ENCODE peak calls at places on chromosomes 13 and 19, in six cellular contexts. K is right cardiac atrium, L is left ventricle myocardium inferior, G is adrenal gland, C is neuronal stem cell, A is aorta. F is an unnamed sample.

GRCh38 chr19:39390460-39390758 is 497 bp downstream of the PAF1 start:
- DNase-seq in K (no peak), L (no peak), G (peak; percentile 80), C (no peak), A (no peak), F (no peak)

GRCh38 chr13:51423766-51424165 is 29.1 kb downstream of the INTS6 start:
- DNase-seq in K (no peak), L (no peak), G (no peak), C (no peak), A (no peak), F (no peak)

GRCh38 chr13:75724742-75725504 is 88.8 kb downstream of the LMO7 start:
- DNase-seq in K (no peak), L (no peak), G (no peak), C (no peak), A (no peak), F (no peak)

GRCh38 chr13:41763772-41764171 is 197.1 kb downstream of the VWA8 start:
- DNase-seq in K (no peak), L (no peak), G (no peak), C (no peak), A (no peak), F (no peak)

GRCh38 chr13:87878706-87879105 is 207.5 kb downstream of the SLITRK5 start:
- DNase-seq in K (no peak), L (no peak), G (no peak), C (no peak), A (no peak), F (no peak)

GRCh38 chr19:22428299-22428913 is 6.3 kb upstream of the ZNF98 start:
- DNase-seq in K (no peak), L (no peak), G (no peak), C (no peak), A (no peak), F (no peak)

GRCh38 chr13:92843549-92843948 is 383.1 kb upstream of the GPC6 start:
- DNase-seq in K (no peak), L (no peak), G (no peak), C (no peak), A (no peak), F (no peak)

GRCh38 chr19:15424692-15425272 is 6.0 kb upstream of the AKAP8L start:
- DNase-seq in K (no peak), L (no peak), G (no peak), C (no peak), A (no peak), F (no peak)

GRCh38 chr13:102650444-102650843 is 44.4 kb downstream of the METTL21C start:
- DNase-seq in K (no peak), L (no peak), G (no peak), C (no peak), A (no peak), F (no peak)

GRCh38 chr13:113364371-113364932 is 522 bp upstream of the GRTP1 start:
- DNase-seq in K (no peak), L (no peak), G (peak; percentile 48), C (peak; percentile 43), A (no peak), F (no peak)

GRCh38 chr13:113649212-113649611 is 8.8 kb downstream of the ATP4B start:
- DNase-seq in K (no peak), L (peak; percentile 3), G (no peak), C (no peak), A (peak; percentile 54), F (peak; percentile 32)

GRCh38 chr19:7657047-7657779 is 11.6 kb upstream of the RETN start:
- DNase-seq in K (no peak), L (no peak), G (no peak), C (no peak), A (no peak), F (peak; percentile 87)

GRCh38 chr19:47111682-47112165 is 1.9 kb downstream of the ZC3H4 start:
- DNase-seq in K (no peak), L (no peak), G (no peak), C (peak; percentile 45), A (no peak), F (no peak)

GRCh38 chr13:46803586-46803985 is 6.6 kb upstream of the ESD start:
- DNase-seq in K (no peak), L (no peak), G (no peak), C (no peak), A (no peak), F (no peak)

GRCh38 chr19:590396-590745 is 690 bp downstream of the HCN2 start:
- DNase-seq in K (no peak), L (no peak), G (no peak), C (no peak), A (no peak), F (no peak)

GRCh38 chr13:53201454-53202225 is 173.0 kb downstream of the OLFM4 start:
- DNase-seq in K (peak; percentile 10), L (peak; percentile 14), G (peak; percentile 19), C (peak; percentile 32), A (no peak), F (peak; percentile 64)

GRCh38 chr13:27728271-27728670 is 64.0 kb upstream of the GSX1 start:
- DNase-seq in K (no peak), L (no peak), G (no peak), C (peak; percentile 36), A (no peak), F (no peak)

DNA sequence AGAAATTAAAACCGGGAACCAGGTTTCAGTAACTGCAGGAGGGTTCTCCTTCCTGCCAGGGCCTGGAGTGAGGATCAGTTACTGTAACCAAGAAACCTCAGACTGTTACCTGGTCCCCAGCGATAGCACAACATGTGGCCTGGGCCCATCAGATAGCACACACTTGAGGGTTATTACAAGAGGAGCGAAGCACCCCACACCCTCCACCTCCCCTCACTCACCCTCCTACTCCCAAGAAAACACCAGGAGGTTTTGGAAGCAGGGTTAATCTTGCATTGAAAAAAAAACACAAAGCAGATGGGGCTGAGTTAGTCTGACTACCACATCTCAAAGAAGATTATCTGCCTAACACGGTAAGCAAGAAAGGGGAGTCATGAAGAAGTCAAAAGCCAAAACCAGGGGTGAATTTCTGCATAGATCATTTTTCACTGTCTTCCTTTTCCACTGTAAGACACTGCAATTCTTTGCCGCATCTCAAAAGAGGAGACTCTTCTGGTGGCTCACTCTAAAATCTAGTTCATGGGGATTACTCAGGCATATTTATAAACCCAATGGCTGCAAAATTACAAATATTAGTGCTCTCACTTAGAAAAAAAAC is 75.9 kb upstream of the DOCK9 start:
- DNase-seq in K (no peak), L (no peak), G (no peak), C (no peak), A (no peak), F (no peak)
- H3K4me1 ChIP-seq in K (peaks cover 13% of the 10 kb centered on the region), L (peaks cover 58% of the 10 kb centered on the region), G (peaks cover 31% of the 10 kb centered on the region), C (peaks cover 3% of the 10 kb centered on the region), A (no peaks in the 10 kb centered on the region), F (peaks cover 32% of the 10 kb centered on the region)

GRCh38 chr13:99988469-99989375 is 7.1 kb downstream of the ZIC2 start:
- DNase-seq in K (no peak), L (no peak), G (no peak), C (peak; percentile 6), A (peak; percentile 48), F (no peak)

GRCh38 chr13:99989376-99990044 is 7.9 kb downstream of the ZIC2 start:
- DNase-seq in K (no peak), L (no peak), G (no peak), C (peak; percentile 26), A (peak; percentile 70), F (no peak)

GRCh38 chr13:99991806-99992242 is 10.2 kb downstream of the ZIC2 start:
- DNase-seq in K (no peak), L (no peak), G (no peak), C (peak; percentile 76), A (no peak), F (no peak)

GRCh38 chr13:99991013-99991805 is 9.6 kb downstream of the ZIC2 start:
- DNase-seq in K (no peak), L (no peak), G (no peak), C (peak; percentile 30), A (peak; percentile 59), F (no peak)

DNA sequence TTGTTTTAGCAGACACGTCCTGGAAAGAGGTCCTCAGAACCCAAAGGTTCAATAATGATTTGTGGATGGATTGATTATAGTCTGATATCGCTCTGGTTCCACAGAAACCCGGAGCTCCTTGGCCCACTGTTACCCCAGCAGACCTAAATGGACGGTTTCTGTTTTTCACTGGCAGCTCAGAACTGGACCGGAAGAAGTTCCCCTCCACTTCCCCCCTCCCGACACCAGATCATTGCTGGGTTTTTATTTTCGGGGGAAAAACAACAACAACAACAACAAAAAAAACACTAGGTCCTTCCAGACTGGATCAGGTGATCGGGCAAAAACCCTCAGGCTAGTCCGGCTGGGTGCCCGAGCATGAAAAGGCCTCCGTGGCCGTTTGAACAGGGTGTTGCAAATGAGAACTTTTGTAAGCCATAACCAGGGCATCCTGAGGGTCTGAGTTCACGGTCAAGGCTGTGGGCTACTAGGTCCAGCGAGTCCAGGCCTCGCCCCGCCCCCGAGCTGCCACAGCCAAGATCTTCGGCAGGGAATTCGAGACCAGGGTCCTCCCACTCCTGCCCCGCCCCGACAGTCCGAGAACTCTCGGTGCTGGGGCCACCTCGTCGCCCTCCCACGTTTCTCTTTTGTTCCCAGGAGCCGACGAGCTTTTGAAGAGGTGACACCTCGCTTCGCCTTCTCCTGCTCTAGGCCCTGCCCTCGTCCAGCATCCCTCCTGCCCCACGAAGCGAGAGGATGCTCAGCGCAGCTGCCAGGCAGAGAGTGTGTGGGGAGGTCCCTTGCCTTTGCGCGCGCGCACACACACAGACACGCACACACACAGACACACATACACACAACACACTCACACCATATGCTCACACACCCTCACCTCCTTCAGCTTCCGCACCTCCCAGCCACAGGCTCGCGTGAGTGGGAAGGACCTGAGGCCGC is 8.7 kb downstream of the ZIC2 start:
- DNase-seq in K (no peak), L (no peak), G (no peak), C (peak; percentile 30), A (peak; percentile 56), F (no peak)
- H3K27me3 ChIP-seq in K (peaks cover 8% of the 10 kb centered on the region), L (peaks cover 100% of the 10 kb centered on the region), G (peaks cover 98% of the 10 kb centered on the region), C (peaks cover 28% of the 10 kb centered on the region), A (no peaks in the 10 kb centered on the region), F (peaks cover 98% of the 10 kb centered on the region)

GRCh38 chr19:43641333-43641732 is 1.7 kb upstream of the CADM4 start:
- DNase-seq in K (no peak), L (no peak), G (no peak), C (no peak), A (no peak), F (no peak)

GRCh38 chr19:43638991-43639494 is 607 bp downstream of the CADM4 start:
- DNase-seq in K (no peak), L (no peak), G (no peak), C (no peak), A (no peak), F (no peak)

GRCh38 chr19:43638214-43638990 is 1.2 kb downstream of the CADM4 start:
- DNase-seq in K (no peak), L (no peak), G (no peak), C (no peak), A (no peak), F (no peak)

GRCh38 chr19:43639507-43640423 is at the start of gene CADM4:
- DNase-seq in K (peak; percentile 23), L (peak; percentile 23), G (no peak), C (peak; percentile 41), A (peak; percentile 79), F (peak; percentile 75)

DNA sequence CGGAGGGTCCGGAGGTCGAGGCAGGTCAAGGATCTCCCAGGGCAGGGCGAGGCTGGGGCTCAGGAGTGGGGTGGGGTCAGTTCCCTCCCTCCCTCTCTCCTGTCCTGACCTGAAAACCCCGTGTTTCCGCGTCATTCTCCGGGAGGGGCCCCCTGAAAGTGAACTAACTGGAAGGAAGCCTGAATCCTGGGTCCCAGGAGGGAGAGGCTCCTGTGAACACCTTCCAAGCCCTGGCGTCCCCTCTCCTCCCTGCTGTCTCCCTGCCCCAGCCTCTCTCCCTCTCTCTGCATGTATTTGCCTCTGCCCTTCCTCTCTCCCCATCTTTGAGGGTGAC is 741 bp upstream of the CADM4 start:
- DNase-seq in K (no peak), L (no peak), G (no peak), C (no peak), A (no peak), F (no peak)
- H3K27ac ChIP-seq in K (no peak overlapping the region), L (no peak overlapping the region), G (no peak overlapping the region), C (no peak overlapping the region), A (no peak overlapping the region), F (no peak overlapping the region)

GRCh38 chr19:34355201-34355600 is 9.8 kb upstream of the GPI start:
- DNase-seq in K (no peak), L (no peak), G (no peak), C (no peak), A (peak; percentile 62), F (no peak)
- H3K4me1 ChIP-seq in K (no peaks in the 10 kb centered on the region), L (peaks cover 13% of the 10 kb centered on the region), G (peaks cover 14% of the 10 kb centered on the region), C (peaks cover 10% of the 10 kb centered on the region), A (no peaks in the 10 kb centered on the region), F (peaks cover 7% of the 10 kb centered on the region)